ENCODE peak calls at places on chromosomes 5 and 9, in six cellular contexts. One of them, this sample, is unnamed.

GRCh38 chr5:43555895-43556606 is 826 bp downstream of the PAIP1 start:
- DNase-seq in nephron progenitor cell: peak
- DNase-seq in breast epithelium: peak
- DNase-seq in Calu3: peak
- DNase-seq in GM12865: peak
- DNase-seq in cardiac muscle cell: peak
- DNase-seq in this sample: no peak

GRCh38 chr5:158841481-158841880 is 258.2 kb downstream of the EBF1 start:
- DNase-seq in nephron progenitor cell: no peak
- DNase-seq in cardiac muscle cell: no peak
- DNase-seq in Calu3: no peak
- DNase-seq in breast epithelium: no peak
- DNase-seq in GM12865: no peak
- DNase-seq in this sample: no peak

GRCh38 chr9:36263662-36264061 is 5.4 kb upstream of the GNE start:
- DNase-seq in Calu3: no peak
- DNase-seq in cardiac muscle cell: no peak
- DNase-seq in GM12865: no peak
- DNase-seq in breast epithelium: peak
- DNase-seq in nephron progenitor cell: no peak
- DNase-seq in this sample: no peak

GRCh38 chr5:157820593-157821252 is 38.2 kb downstream of the CLINT1 start:
- DNase-seq in breast epithelium: no peak
- DNase-seq in GM12865: peak
- DNase-seq in cardiac muscle cell: peak
- DNase-seq in nephron progenitor cell: peak
- DNase-seq in Calu3: peak
- DNase-seq in this sample: peak

GRCh38 chr5:147483197-147483790 is 26.6 kb downstream of the DPYSL3 start:
- DNase-seq in GM12865: no peak
- DNase-seq in Calu3: no peak
- DNase-seq in nephron progenitor cell: no peak
- DNase-seq in cardiac muscle cell: no peak
- DNase-seq in breast epithelium: no peak
- DNase-seq in this sample: no peak

GRCh38 chr5:55691265-55692105 is 20.6 kb downstream of the SLC38A9 start:
- DNase-seq in breast epithelium: no peak
- DNase-seq in cardiac muscle cell: peak
- DNase-seq in GM12865: peak
- DNase-seq in Calu3: no peak
- DNase-seq in nephron progenitor cell: no peak
- DNase-seq in this sample: peak

GRCh38 chr5:8517461-8517860 is 648.5 kb downstream of the MTRR start:
- DNase-seq in Calu3: no peak
- DNase-seq in breast epithelium: no peak
- DNase-seq in cardiac muscle cell: peak
- DNase-seq in nephron progenitor cell: no peak
- DNase-seq in GM12865: no peak
- DNase-seq in this sample: no peak

GRCh38 chr9:89359018-89359417 is 40.7 kb downstream of the SECISBP2 start:
- DNase-seq in Calu3: no peak
- DNase-seq in GM12865: no peak
- DNase-seq in nephron progenitor cell: no peak
- DNase-seq in cardiac muscle cell: no peak
- DNase-seq in breast epithelium: no peak
- DNase-seq in this sample: peak

GRCh38 chr5:134437340-134438267 is 25.9 kb upstream of the CDKN2AIPNL start:
- DNase-seq in GM12865: peak
- DNase-seq in nephron progenitor cell: no peak
- DNase-seq in cardiac muscle cell: peak
- DNase-seq in Calu3: no peak
- DNase-seq in breast epithelium: no peak
- DNase-seq in this sample: no peak

GRCh38 chr5:99000878-99001277 is 72.1 kb upstream of the CHD1 start:
- DNase-seq in breast epithelium: no peak
- DNase-seq in GM12865: no peak
- DNase-seq in Calu3: no peak
- DNase-seq in cardiac muscle cell: peak
- DNase-seq in nephron progenitor cell: no peak
- DNase-seq in this sample: no peak

GRCh38 chr5:178469011-178469974 is 120.9 kb downstream of the COL23A1 start:
- DNase-seq in Calu3: no peak
- DNase-seq in cardiac muscle cell: no peak
- DNase-seq in nephron progenitor cell: no peak
- DNase-seq in GM12865: no peak
- DNase-seq in breast epithelium: no peak
- DNase-seq in this sample: no peak

GRCh38 chr5:94072116-94072515 is 330.7 kb upstream of the POU5F2 start:
- DNase-seq in nephron progenitor cell: no peak
- DNase-seq in Calu3: no peak
- DNase-seq in cardiac muscle cell: peak
- DNase-seq in GM12865: no peak
- DNase-seq in breast epithelium: no peak
- DNase-seq in this sample: no peak

GRCh38 chr5:113081881-113082546 is 105.4 kb downstream of the DCP2 start:
- DNase-seq in GM12865: no peak
- DNase-seq in nephron progenitor cell: no peak
- DNase-seq in cardiac muscle cell: peak
- DNase-seq in breast epithelium: no peak
- DNase-seq in Calu3: no peak
- DNase-seq in this sample: no peak

GRCh38 chr5:147869112-147869511 is 9.4 kb upstream of the SCGB3A2 start:
- DNase-seq in cardiac muscle cell: no peak
- DNase-seq in GM12865: no peak
- DNase-seq in breast epithelium: no peak
- DNase-seq in Calu3: no peak
- DNase-seq in nephron progenitor cell: no peak
- DNase-seq in this sample: no peak

GRCh38 chr9:104339692-104340091 is 164.4 kb upstream of the OR13F1 start:
- DNase-seq in nephron progenitor cell: no peak
- DNase-seq in breast epithelium: no peak
- DNase-seq in GM12865: no peak
- DNase-seq in cardiac muscle cell: no peak
- DNase-seq in Calu3: no peak
- DNase-seq in this sample: no peak

GRCh38 chr9:135106551-135107270 is 19.2 kb downstream of the OLFM1 start:
- DNase-seq in GM12865: no peak
- DNase-seq in Calu3: no peak
- DNase-seq in cardiac muscle cell: no peak
- DNase-seq in nephron progenitor cell: no peak
- DNase-seq in breast epithelium: no peak
- DNase-seq in this sample: no peak

GRCh38 chr5:109063223-109063622 is 315.5 kb downstream of the FER start:
- DNase-seq in Calu3: no peak
- DNase-seq in breast epithelium: no peak
- DNase-seq in GM12865: no peak
- DNase-seq in cardiac muscle cell: no peak
- DNase-seq in nephron progenitor cell: no peak
- DNase-seq in this sample: no peak

GRCh38 chr5:9034671-9035070 is 511.2 kb downstream of the SEMA5A start:
- DNase-seq in GM12865: no peak
- DNase-seq in Calu3: no peak
- DNase-seq in cardiac muscle cell: peak
- DNase-seq in breast epithelium: no peak
- DNase-seq in nephron progenitor cell: no peak
- DNase-seq in this sample: no peak

GRCh38 chr9:132935021-132935420 is 9.4 kb downstream of the TSC1 start:
- DNase-seq in GM12865: no peak
- DNase-seq in cardiac muscle cell: no peak
- DNase-seq in nephron progenitor cell: no peak
- DNase-seq in Calu3: no peak
- DNase-seq in breast epithelium: no peak
- DNase-seq in this sample: no peak

GRCh38 chr5:96522635-96523355 is 89.7 kb upstream of the PCSK1 start:
- DNase-seq in GM12865: no peak
- DNase-seq in nephron progenitor cell: no peak
- DNase-seq in cardiac muscle cell: peak
- DNase-seq in breast epithelium: no peak
- DNase-seq in Calu3: no peak
- DNase-seq in this sample: no peak

GRCh38 chr5:31661257-31661656 is 22.3 kb downstream of the PDZD2 start:
- DNase-seq in cardiac muscle cell: no peak
- DNase-seq in breast epithelium: no peak
- DNase-seq in nephron progenitor cell: no peak
- DNase-seq in GM12865: no peak
- DNase-seq in Calu3: no peak
- DNase-seq in this sample: peak

GRCh38 chr9:38232895-38233294 is 159.6 kb upstream of the ALDH1B1 start:
- DNase-seq in breast epithelium: no peak
- DNase-seq in nephron progenitor cell: no peak
- DNase-seq in GM12865: no peak
- DNase-seq in cardiac muscle cell: no peak
- DNase-seq in Calu3: no peak
- DNase-seq in this sample: no peak

GRCh38 chr9:136685792-136686533 is 1.3 kb downstream of the AGPAT2 start:
- DNase-seq in breast epithelium: no peak
- DNase-seq in Calu3: no peak
- DNase-seq in GM12865: no peak
- DNase-seq in nephron progenitor cell: peak
- DNase-seq in cardiac muscle cell: no peak
- DNase-seq in this sample: no peak

GRCh38 chr9:131732636-131733340 is 7.1 kb downstream of the RAPGEF1 start:
- DNase-seq in breast epithelium: no peak
- DNase-seq in Calu3: no peak
- DNase-seq in GM12865: peak
- DNase-seq in nephron progenitor cell: no peak
- DNase-seq in cardiac muscle cell: no peak
- DNase-seq in this sample: no peak

GRCh38 chr9:117043159-117043558 is 356.1 kb downstream of the TRIM32 start:
- DNase-seq in cardiac muscle cell: no peak
- DNase-seq in Calu3: no peak
- DNase-seq in breast epithelium: no peak
- DNase-seq in GM12865: no peak
- DNase-seq in nephron progenitor cell: no peak
- DNase-seq in this sample: no peak

GRCh38 chr9:117044241-117044640 is 357.1 kb downstream of the TRIM32 start:
- DNase-seq in Calu3: no peak
- DNase-seq in nephron progenitor cell: peak
- DNase-seq in breast epithelium: no peak
- DNase-seq in cardiac muscle cell: no peak
- DNase-seq in GM12865: no peak
- DNase-seq in this sample: no peak

GRCh38 chr9:117046666-117047327 is 359.7 kb downstream of the TRIM32 start:
- DNase-seq in Calu3: no peak
- DNase-seq in cardiac muscle cell: peak
- DNase-seq in breast epithelium: no peak
- DNase-seq in GM12865: peak
- DNase-seq in nephron progenitor cell: no peak
- DNase-seq in this sample: no peak
- TF ChIP-seq CTCF in Calu3: no peak
- TF ChIP-seq CTCF in cardiac muscle cell: peak
- TF ChIP-seq CTCF in breast epithelium: no peak
- TF ChIP-seq CTCF in GM12865: peak
- TF ChIP-seq CTCF in nephron progenitor cell: peak
- TF ChIP-seq CTCF in this sample: no peak

GRCh38 chr5:78805-79149 is 13.2 kb upstream of the PLEKHG4B start:
- DNase-seq in breast epithelium: no peak
- DNase-seq in Calu3: no peak
- DNase-seq in nephron progenitor cell: no peak
- DNase-seq in GM12865: no peak
- DNase-seq in cardiac muscle cell: no peak
- DNase-seq in this sample: no peak
- TF ChIP-seq CTCF in breast epithelium: no peak
- TF ChIP-seq CTCF in Calu3: no peak
- TF ChIP-seq CTCF in nephron progenitor cell: peak
- TF ChIP-seq CTCF in GM12865: no peak
- TF ChIP-seq CTCF in cardiac muscle cell: no peak
- TF ChIP-seq CTCF in this sample: no peak

GRCh38 chr5:75571547-75571946 is 39.7 kb upstream of the ANKDD1B start:
- DNase-seq in breast epithelium: no peak
- DNase-seq in Calu3: no peak
- DNase-seq in cardiac muscle cell: peak
- DNase-seq in GM12865: peak
- DNase-seq in nephron progenitor cell: no peak
- DNase-seq in this sample: no peak

GRCh38 chr5:75567710-75568109 is 43.5 kb upstream of the ANKDD1B start:
- DNase-seq in breast epithelium: no peak
- DNase-seq in Calu3: peak
- DNase-seq in nephron progenitor cell: no peak
- DNase-seq in GM12865: peak
- DNase-seq in cardiac muscle cell: peak
- DNase-seq in this sample: no peak

GRCh38 chr5:75566710-75567309 is 44.4 kb upstream of the ANKDD1B start:
- DNase-seq in cardiac muscle cell: peak
- DNase-seq in GM12865: peak
- DNase-seq in Calu3: peak
- DNase-seq in nephron progenitor cell: no peak
- DNase-seq in breast epithelium: no peak
- DNase-seq in this sample: peak

GRCh38 chr5:75568202-75568601 is 43.1 kb upstream of the ANKDD1B start:
- DNase-seq in breast epithelium: no peak
- DNase-seq in GM12865: peak
- DNase-seq in cardiac muscle cell: no peak
- DNase-seq in nephron progenitor cell: no peak
- DNase-seq in Calu3: no peak
- DNase-seq in this sample: no peak
- TF ChIP-seq CTCF in breast epithelium: no peak
- TF ChIP-seq CTCF in GM12865: no peak
- TF ChIP-seq CTCF in cardiac muscle cell: no peak
- TF ChIP-seq CTCF in nephron progenitor cell: no peak
- TF ChIP-seq CTCF in Calu3: no peak
- TF ChIP-seq CTCF in this sample: no peak

GRCh38 chr5:91269198-91269597 is 113.9 kb downstream of the ARRDC3 start:
- DNase-seq in breast epithelium: no peak
- DNase-seq in nephron progenitor cell: no peak
- DNase-seq in GM12865: peak
- DNase-seq in Calu3: no peak
- DNase-seq in cardiac muscle cell: peak
- DNase-seq in this sample: no peak

GRCh38 chr5:91263898-91264297 is 119.2 kb downstream of the ARRDC3 start:
- DNase-seq in cardiac muscle cell: no peak
- DNase-seq in Calu3: no peak
- DNase-seq in nephron progenitor cell: no peak
- DNase-seq in GM12865: no peak
- DNase-seq in breast epithelium: no peak
- DNase-seq in this sample: no peak

GRCh38 chr5:91264311-91265051 is 118.6 kb downstream of the ARRDC3 start:
- DNase-seq in cardiac muscle cell: no peak
- DNase-seq in GM12865: no peak
- DNase-seq in nephron progenitor cell: no peak
- DNase-seq in breast epithelium: no peak
- DNase-seq in Calu3: no peak
- DNase-seq in this sample: no peak

GRCh38 chr5:91271999-91272398 is 111.1 kb downstream of the ARRDC3 start:
- DNase-seq in Calu3: no peak
- DNase-seq in breast epithelium: no peak
- DNase-seq in cardiac muscle cell: no peak
- DNase-seq in GM12865: peak
- DNase-seq in nephron progenitor cell: no peak
- DNase-seq in this sample: no peak

DNA sequence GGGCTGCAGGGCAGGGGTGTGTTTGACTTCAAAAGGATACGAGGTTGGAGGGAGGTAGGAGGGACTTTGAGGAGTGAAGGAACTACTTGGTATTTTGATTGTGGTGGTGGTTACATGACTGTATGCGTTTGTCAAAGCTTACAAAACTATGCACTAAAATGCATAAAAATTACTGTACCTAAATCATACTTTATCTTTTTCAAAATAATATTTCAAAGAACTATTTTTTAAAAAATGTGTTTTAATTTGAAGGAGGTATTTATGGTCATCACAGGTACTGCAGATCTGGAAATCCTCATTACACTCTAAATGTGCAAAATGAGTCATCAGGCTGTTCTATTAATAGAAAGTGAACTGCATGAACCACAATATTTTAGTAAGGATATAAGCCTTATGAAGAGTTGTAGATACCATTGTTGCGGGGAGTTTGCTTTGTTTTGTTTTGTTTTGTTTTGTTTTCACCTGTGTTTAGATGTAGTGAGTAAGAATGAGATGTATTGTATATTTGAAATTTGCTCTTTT is 116.9 kb downstream of the ARRDC3 start:
- DNase-seq in breast epithelium: no peak
- DNase-seq in nephron progenitor cell: no peak
- DNase-seq in GM12865: peak
- DNase-seq in cardiac muscle cell: peak
- DNase-seq in Calu3: no peak
- DNase-seq in this sample: no peak
- TF ChIP-seq CTCF in breast epithelium: no peak
- TF ChIP-seq CTCF in nephron progenitor cell: no peak
- TF ChIP-seq CTCF in GM12865: no peak
- TF ChIP-seq CTCF in cardiac muscle cell: peak
- TF ChIP-seq CTCF in Calu3: peak
- TF ChIP-seq CTCF in this sample: no peak

This sample was measured in LNCaP clone FGC.